ENCODE peak calls at places on chromosomes 11 and 22, in five cellular contexts. C, R, I, J and K are unnamed samples.

GRCh38 chr11:2768471-2769408 is 68.9 kb upstream of the KCNQ1OT1 start:
- DNase-seq in C (peak), R (no peak), I (no peak), J (no peak), K (no peak)

GRCh38 chr11:36455658-36456111 is 54.4 kb downstream of the TRAF6 start:
- DNase-seq in C (peak), R (peak), I (peak), J (peak), K (peak)

GRCh38 chr22:40594924-40595323 is 41.6 kb downstream of the MRTFA start:
- DNase-seq in C (no peak), R (no peak), I (no peak), J (no peak), K (no peak)

GRCh38 chr11:120931057-120931779 is 92.7 kb upstream of the TBCEL start:
- DNase-seq in C (no peak), R (no peak), I (no peak), J (no peak), K (no peak)

GRCh38 chr11:99170606-99171005 is 149.9 kb downstream of the CNTN5 start:
- DNase-seq in C (no peak), R (no peak), I (no peak), J (no peak), K (no peak)

GRCh38 chr11:65187971-65188461 is 6.3 kb downstream of the CAPN1 start:
- DNase-seq in C (no peak), R (no peak), I (no peak), J (peak), K (no peak)

GRCh38 chr11:102733232-102733875 is 8.6 kb upstream of the MMP8 start:
- DNase-seq in C (peak), R (peak), I (peak), J (no peak), K (no peak)

GRCh38 chr22:48779211-48779643 is 1048.4 kb downstream of the BRD1 start:
- DNase-seq in C (no peak), R (no peak), I (no peak), J (peak), K (no peak)

GRCh38 chr11:17735823-17736772 is 1.5 kb downstream of the KCNC1 start:
- DNase-seq in C (no peak), R (no peak), I (peak), J (peak), K (no peak)

GRCh38 chr22:49230194-49230577 is 597.5 kb downstream of the BRD1 start:
- DNase-seq in C (no peak), R (no peak), I (peak), J (peak), K (no peak)

GRCh38 chr11:10498426-10499250 is 42.3 kb downstream of the RNF141 start:
- DNase-seq in C (no peak), R (no peak), I (no peak), J (peak), K (no peak)

GRCh38 chr11:48184452-48184851 is 32.2 kb upstream of the OR4B1 start:
- DNase-seq in C (no peak), R (no peak), I (no peak), J (no peak), K (no peak)

GRCh38 chr11:2669926-2670469 is 29.8 kb downstream of the KCNQ1OT1 start:
- DNase-seq in C (peak), R (no peak), I (no peak), J (no peak), K (no peak)

GRCh38 chr11:19164230-19164855 is 37.4 kb downstream of the CSRP3 start:
- DNase-seq in C (no peak), R (no peak), I (no peak), J (no peak), K (no peak)

GRCh38 chr11:64088159-64089026 is 52.7 kb downstream of the FLRT1 start:
- DNase-seq in C (no peak), R (no peak), I (peak), J (no peak), K (no peak)

GRCh38 chr11:126415128-126415527 is 59.6 kb downstream of the ST3GAL4 start:
- DNase-seq in C (peak), R (peak), I (no peak), J (peak), K (peak)

DNA sequence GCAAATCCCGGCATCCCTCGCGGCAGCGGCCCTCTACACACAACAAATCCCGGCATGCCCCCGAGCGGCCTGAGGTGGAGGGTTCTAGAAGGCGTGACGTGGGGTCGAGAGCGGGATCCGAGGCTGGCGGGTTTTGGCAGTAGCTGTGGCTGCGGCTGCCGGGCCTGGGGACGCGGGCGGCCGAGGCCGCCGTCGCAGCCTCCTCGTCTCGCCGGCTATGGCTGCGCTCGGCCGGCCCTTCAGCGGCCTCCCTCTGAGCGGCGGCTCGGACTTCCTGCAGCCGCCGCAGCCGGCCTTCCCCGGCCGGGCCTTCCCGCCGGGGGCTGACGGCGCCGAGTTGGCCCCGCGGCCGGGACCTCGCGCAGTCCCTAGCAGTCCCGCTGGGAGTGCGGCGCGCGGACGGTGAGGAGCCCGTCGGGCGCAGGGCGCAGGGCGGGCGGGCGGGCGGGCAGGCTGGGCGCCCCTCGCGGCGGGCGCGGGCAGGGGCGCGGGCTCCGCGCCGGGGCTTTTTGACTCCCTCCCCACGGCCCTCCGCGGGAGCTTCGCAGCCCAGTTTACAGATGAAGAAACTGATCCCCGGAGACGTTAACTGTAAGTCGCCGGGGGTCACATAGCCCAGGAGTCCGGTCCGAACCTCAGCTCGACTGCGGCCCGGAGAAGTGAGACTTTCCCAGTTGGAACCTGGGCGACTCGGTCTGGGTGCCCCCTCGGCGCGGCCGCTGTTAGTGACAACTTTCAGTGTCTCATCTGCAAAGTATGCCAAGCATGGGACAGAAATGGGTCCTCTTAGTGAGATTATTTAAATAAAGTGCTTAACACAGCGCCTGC is at the start of gene CCDC117:
- DNase-seq in C (peak), R (peak), I (peak), J (peak), K (peak)
- TF ChIP-seq CTCF in C (no peak), R (no peak), I (peak), J (no peak), K (peak)

GRCh38 chr22:25148149-25148691 is 51.4 kb upstream of the CRYBB3 start:
- DNase-seq in C (peak), R (no peak), I (peak), J (no peak), K (no peak)
- H3K27ac ChIP-seq in C (peak), R (peak), I (no peak), J (peak), K (no peak)

GRCh38 chr22:45645526-45646414 is 25.9 kb upstream of the ATXN10 start:
- DNase-seq in C (peak), R (peak), I (peak), J (peak), K (peak)
- H3K4me3 ChIP-seq in C (peak), R (no peak), I (no peak), J (no peak), K (no peak)

DNA sequence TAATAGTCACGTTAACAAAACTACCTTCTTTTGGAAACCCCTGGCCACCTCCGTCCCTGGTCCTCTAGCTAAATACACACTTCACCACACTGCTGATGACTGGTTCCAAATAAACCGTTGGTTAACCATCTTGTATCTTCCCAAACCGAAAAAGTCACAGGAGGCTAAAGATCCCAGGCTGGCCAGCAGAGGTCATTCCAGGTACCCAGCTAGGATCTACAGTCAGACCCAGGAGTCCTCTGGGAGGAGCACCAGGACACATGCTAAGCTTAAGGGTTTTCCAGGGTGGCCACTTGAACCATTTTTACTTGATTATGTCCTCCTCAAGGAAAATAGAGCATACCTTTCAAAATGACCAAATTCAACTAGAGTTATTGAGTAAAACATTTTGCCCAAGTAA is 103.2 kb downstream of the ETS1 start:
- DNase-seq in C (no peak), R (no peak), I (no peak), J (no peak), K (no peak)
- TF ChIP-seq CTCF in C (no peak), R (peak), I (peak), J (no peak), K (peak)